ENCODE peak calls at places on chromosomes 12 and 14, in six cellular contexts. One of them, this sample, is unnamed.
A peak's percentile ranks its signal among the peaks of the same experiment; 100 is the strongest.

GRCh38 chr12:62785941-62786559 is 148.9 kb downstream of the PPM1H start:
- DNase-seq in fibroblast of mammary gland: peak; percentile 96
- DNase-seq in nucleus accumbens: no peak
- DNase-seq in SHP77: no peak
- DNase-seq in iPS-NIHi11: no peak
- DNase-seq in AG04450: peak; percentile 47
- DNase-seq in this sample: no peak

GRCh38 chr14:73759183-73759713 is 45.1 kb upstream of the PNMA1 start:
- DNase-seq in iPS-NIHi11: peak; percentile 62
- DNase-seq in AG04450: no peak
- DNase-seq in fibroblast of mammary gland: peak; percentile 45
- DNase-seq in SHP77: no peak
- DNase-seq in nucleus accumbens: no peak
- DNase-seq in this sample: peak; percentile 59

GRCh38 chr12:2267624-2268477 is 215.1 kb downstream of the CACNA1C start:
- DNase-seq in fibroblast of mammary gland: peak; percentile 75
- DNase-seq in SHP77: no peak
- DNase-seq in iPS-NIHi11: peak; percentile 60
- DNase-seq in nucleus accumbens: no peak
- DNase-seq in AG04450: no peak
- DNase-seq in this sample: no peak

GRCh38 chr14:70020350-70021170 is 141.3 kb downstream of the SMOC1 start:
- DNase-seq in SHP77: no peak
- DNase-seq in nucleus accumbens: no peak
- DNase-seq in fibroblast of mammary gland: peak; percentile 33
- DNase-seq in iPS-NIHi11: no peak
- DNase-seq in AG04450: no peak
- DNase-seq in this sample: peak; percentile 11

GRCh38 chr14:69400154-69400553 is 1.7 kb downstream of the SLC39A9 start:
- DNase-seq in iPS-NIHi11: no peak
- DNase-seq in AG04450: no peak
- DNase-seq in SHP77: no peak
- DNase-seq in nucleus accumbens: no peak
- DNase-seq in fibroblast of mammary gland: no peak
- DNase-seq in this sample: no peak

GRCh38 chr12:26740991-26741390 is 92.0 kb downstream of the ITPR2 start:
- DNase-seq in iPS-NIHi11: no peak
- DNase-seq in nucleus accumbens: no peak
- DNase-seq in AG04450: no peak
- DNase-seq in SHP77: peak; percentile 12
- DNase-seq in fibroblast of mammary gland: no peak
- DNase-seq in this sample: no peak

GRCh38 chr14:53055003-53055402 is 98.1 kb downstream of the DDHD1 start:
- DNase-seq in iPS-NIHi11: peak; percentile 55
- DNase-seq in AG04450: peak; percentile 42
- DNase-seq in fibroblast of mammary gland: peak; percentile 77
- DNase-seq in SHP77: peak; percentile 20
- DNase-seq in nucleus accumbens: no peak
- DNase-seq in this sample: no peak

GRCh38 chr12:31029916-31030562 is 43.6 kb upstream of the DDX11 start:
- DNase-seq in iPS-NIHi11: no peak
- DNase-seq in SHP77: no peak
- DNase-seq in AG04450: no peak
- DNase-seq in nucleus accumbens: no peak
- DNase-seq in fibroblast of mammary gland: no peak
- DNase-seq in this sample: peak; percentile 5

GRCh38 chr12:121958521-121959240 is 40.3 kb downstream of the CFAP251 start:
- DNase-seq in SHP77: no peak
- DNase-seq in iPS-NIHi11: no peak
- DNase-seq in AG04450: no peak
- DNase-seq in nucleus accumbens: no peak
- DNase-seq in fibroblast of mammary gland: peak; percentile 11
- DNase-seq in this sample: no peak

GRCh38 chr12:57151741-57152407 is 4.5 kb upstream of the LRP1-AS start:
- DNase-seq in fibroblast of mammary gland: peak; percentile 83
- DNase-seq in AG04450: peak; percentile 56
- DNase-seq in nucleus accumbens: no peak
- DNase-seq in SHP77: no peak
- DNase-seq in iPS-NIHi11: no peak
- DNase-seq in this sample: no peak

GRCh38 chr12:63151898-63152700 is 1.1 kb upstream of the AVPR1A start:
- DNase-seq in nucleus accumbens: no peak
- DNase-seq in SHP77: peak; percentile 71
- DNase-seq in iPS-NIHi11: peak; percentile 83
- DNase-seq in AG04450: peak; percentile 3
- DNase-seq in fibroblast of mammary gland: peak; percentile 47
- DNase-seq in this sample: peak; percentile 14

GRCh38 chr14:89418452-89418851 is 1.4 kb upstream of the FOXN3 start:
- DNase-seq in iPS-NIHi11: no peak
- DNase-seq in fibroblast of mammary gland: peak; percentile 55
- DNase-seq in AG04450: no peak
- DNase-seq in SHP77: no peak
- DNase-seq in nucleus accumbens: no peak
- DNase-seq in this sample: no peak

GRCh38 chr12:92703777-92704176 is 988 bp downstream of the PLEKHG7 start:
- DNase-seq in iPS-NIHi11: no peak
- DNase-seq in fibroblast of mammary gland: no peak
- DNase-seq in SHP77: no peak
- DNase-seq in AG04450: no peak
- DNase-seq in nucleus accumbens: no peak
- DNase-seq in this sample: no peak

This sample was measured in occipital lobe.